ENCODE peak calls at places on chromosomes 1 and 21, in seven cellular contexts. One of them, this sample, is unnamed.

GRCh38 chr1:167854184-167854583 is 59.8 kb downstream of the ADCY10 start:
- DNase-seq in effector memory CD8-positive, alpha-beta T cell: no peak
- DNase-seq in fibroblast of lung: no peak
- DNase-seq in kidney: no peak
- DNase-seq in uterus: no peak
- DNase-seq in stimulated activated CD4-positive, alpha-beta T cell treated with anti-CD3 and anti-CD28 coated beads, TNF-alpha, amount 100 ng/mL, for 1 hour: no peak
- DNase-seq in fibroblast of pulmonary artery: no peak
- DNase-seq in this sample: no peak

GRCh38 chr1:232062967-232063366 is 436.4 kb downstream of the DISC1 start:
- DNase-seq in fibroblast of lung: no peak
- DNase-seq in kidney: no peak
- DNase-seq in uterus: no peak
- DNase-seq in fibroblast of pulmonary artery: no peak
- DNase-seq in stimulated activated CD4-positive, alpha-beta T cell treated with anti-CD3 and anti-CD28 coated beads, TNF-alpha, amount 100 ng/mL, for 1 hour: no peak
- DNase-seq in effector memory CD8-positive, alpha-beta T cell: no peak
- DNase-seq in this sample: no peak

GRCh38 chr1:206933333-206933945 is 11.7 kb upstream of the FCMR start:
- DNase-seq in effector memory CD8-positive, alpha-beta T cell: peak
- DNase-seq in stimulated activated CD4-positive, alpha-beta T cell treated with anti-CD3 and anti-CD28 coated beads, TNF-alpha, amount 100 ng/mL, for 1 hour: no peak
- DNase-seq in uterus: no peak
- DNase-seq in fibroblast of lung: no peak
- DNase-seq in kidney: no peak
- DNase-seq in fibroblast of pulmonary artery: no peak
- DNase-seq in this sample: no peak

GRCh38 chr21:24436236-24436635 is 1171.0 kb downstream of the MRPL39 start:
- DNase-seq in kidney: no peak
- DNase-seq in uterus: no peak
- DNase-seq in stimulated activated CD4-positive, alpha-beta T cell treated with anti-CD3 and anti-CD28 coated beads, TNF-alpha, amount 100 ng/mL, for 1 hour: no peak
- DNase-seq in effector memory CD8-positive, alpha-beta T cell: no peak
- DNase-seq in fibroblast of pulmonary artery: no peak
- DNase-seq in fibroblast of lung: no peak
- DNase-seq in this sample: no peak

GRCh38 chr1:27686223-27686990 is 14.4 kb upstream of the IFI6 start:
- DNase-seq in kidney: no peak
- DNase-seq in fibroblast of pulmonary artery: no peak
- DNase-seq in fibroblast of lung: no peak
- DNase-seq in uterus: no peak
- DNase-seq in stimulated activated CD4-positive, alpha-beta T cell treated with anti-CD3 and anti-CD28 coated beads, TNF-alpha, amount 100 ng/mL, for 1 hour: no peak
- DNase-seq in effector memory CD8-positive, alpha-beta T cell: no peak
- DNase-seq in this sample: no peak

GRCh38 chr1:206538086-206538781 is 30.9 kb downstream of the RASSF5 start:
- DNase-seq in kidney: no peak
- DNase-seq in effector memory CD8-positive, alpha-beta T cell: no peak
- DNase-seq in fibroblast of lung: peak
- DNase-seq in fibroblast of pulmonary artery: no peak
- DNase-seq in uterus: no peak
- DNase-seq in stimulated activated CD4-positive, alpha-beta T cell treated with anti-CD3 and anti-CD28 coated beads, TNF-alpha, amount 100 ng/mL, for 1 hour: no peak
- DNase-seq in this sample: no peak

GRCh38 chr21:29436143-29436542 is 137.4 kb downstream of the BACH1 start:
- DNase-seq in effector memory CD8-positive, alpha-beta T cell: no peak
- DNase-seq in uterus: no peak
- DNase-seq in stimulated activated CD4-positive, alpha-beta T cell treated with anti-CD3 and anti-CD28 coated beads, TNF-alpha, amount 100 ng/mL, for 1 hour: no peak
- DNase-seq in fibroblast of pulmonary artery: peak
- DNase-seq in fibroblast of lung: peak
- DNase-seq in kidney: no peak
- DNase-seq in this sample: no peak

GRCh38 chr1:110011527-110012041 is 22.8 kb upstream of the STRIP1 start:
- DNase-seq in uterus: no peak
- DNase-seq in effector memory CD8-positive, alpha-beta T cell: peak
- DNase-seq in fibroblast of lung: peak
- DNase-seq in stimulated activated CD4-positive, alpha-beta T cell treated with anti-CD3 and anti-CD28 coated beads, TNF-alpha, amount 100 ng/mL, for 1 hour: no peak
- DNase-seq in fibroblast of pulmonary artery: peak
- DNase-seq in kidney: no peak
- DNase-seq in this sample: no peak

GRCh38 chr21:28548291-28548690 is 444.4 kb downstream of the LTN1 start:
- DNase-seq in fibroblast of lung: peak
- DNase-seq in kidney: no peak
- DNase-seq in effector memory CD8-positive, alpha-beta T cell: no peak
- DNase-seq in uterus: no peak
- DNase-seq in stimulated activated CD4-positive, alpha-beta T cell treated with anti-CD3 and anti-CD28 coated beads, TNF-alpha, amount 100 ng/mL, for 1 hour: no peak
- DNase-seq in fibroblast of pulmonary artery: no peak
- DNase-seq in this sample: no peak

GRCh38 chr1:64938991-64939390 is 27.4 kb downstream of the JAK1 start:
- DNase-seq in kidney: no peak
- DNase-seq in stimulated activated CD4-positive, alpha-beta T cell treated with anti-CD3 and anti-CD28 coated beads, TNF-alpha, amount 100 ng/mL, for 1 hour: no peak
- DNase-seq in fibroblast of pulmonary artery: no peak
- DNase-seq in effector memory CD8-positive, alpha-beta T cell: no peak
- DNase-seq in uterus: no peak
- DNase-seq in fibroblast of lung: no peak
- DNase-seq in this sample: no peak

GRCh38 chr1:113459279-113459678 is 69.0 kb downstream of the MAGI3 start:
- DNase-seq in effector memory CD8-positive, alpha-beta T cell: no peak
- DNase-seq in kidney: no peak
- DNase-seq in fibroblast of pulmonary artery: peak
- DNase-seq in uterus: no peak
- DNase-seq in fibroblast of lung: no peak
- DNase-seq in stimulated activated CD4-positive, alpha-beta T cell treated with anti-CD3 and anti-CD28 coated beads, TNF-alpha, amount 100 ng/mL, for 1 hour: no peak
- DNase-seq in this sample: no peak

This sample was measured in chondrocyte.